ENCODE peak calls at places on chromosomes 3 and 15, in five cellular contexts. One of them, this sample, is unnamed.
A peak's percentile ranks its signal among the peaks of the same experiment; 100 is the strongest.

GRCh38 chr3:103672346-103672745 is 1237.5 kb downstream of the ZPLD1 start:
- DNase-seq in heart left ventricle: no peak
- DNase-seq in astrocyte: no peak
- DNase-seq in Panc1: no peak
- DNase-seq in tibial nerve: no peak
- DNase-seq in this sample: no peak

GRCh38 chr3:100743535-100743934 is 34.2 kb downstream of the TFG start:
- DNase-seq in heart left ventricle: no peak
- DNase-seq in astrocyte: no peak
- DNase-seq in Panc1: no peak
- DNase-seq in tibial nerve: no peak
- DNase-seq in this sample: no peak

GRCh38 chr15:88803241-88803919 is at the start of gene ACAN:
- DNase-seq in heart left ventricle: no peak
- DNase-seq in astrocyte: no peak
- DNase-seq in Panc1: no peak
- DNase-seq in tibial nerve: no peak
- DNase-seq in this sample: no peak

GRCh38 chr15:23472678-23473077 is 25.6 kb upstream of the GOLGA6L2 start:
- DNase-seq in heart left ventricle: no peak
- DNase-seq in astrocyte: peak; percentile 13
- DNase-seq in Panc1: no peak
- DNase-seq in tibial nerve: no peak
- DNase-seq in this sample: peak; percentile 20

GRCh38 chr15:58241872-58242271 is 103.7 kb downstream of the AQP9 start:
- DNase-seq in heart left ventricle: no peak
- DNase-seq in astrocyte: no peak
- DNase-seq in Panc1: no peak
- DNase-seq in tibial nerve: no peak
- DNase-seq in this sample: no peak

GRCh38 chr3:122977645-122978466 is 49.7 kb downstream of the SEMA5B start:
- DNase-seq in heart left ventricle: peak; percentile 77
- DNase-seq in astrocyte: peak; percentile 84
- DNase-seq in Panc1: no peak
- DNase-seq in tibial nerve: no peak
- DNase-seq in this sample: no peak

GRCh38 chr3:152365766-152366593 is 97.3 kb downstream of the MBNL1 start:
- DNase-seq in heart left ventricle: no peak
- DNase-seq in astrocyte: peak; percentile 59
- DNase-seq in Panc1: no peak
- DNase-seq in tibial nerve: no peak
- DNase-seq in this sample: no peak

GRCh38 chr3:133474251-133474801 is 74.5 kb downstream of the BFSP2 start:
- DNase-seq in heart left ventricle: peak; percentile 72
- DNase-seq in astrocyte: peak; percentile 36
- DNase-seq in Panc1: no peak
- DNase-seq in tibial nerve: peak; percentile 74
- DNase-seq in this sample: no peak

GRCh38 chr15:69304176-69304533 is 5.4 kb downstream of the PAQR5 start:
- DNase-seq in heart left ventricle: no peak
- DNase-seq in astrocyte: peak; percentile 73
- DNase-seq in Panc1: peak; percentile 35
- DNase-seq in tibial nerve: no peak
- DNase-seq in this sample: peak; percentile 26

GRCh38 chr15:100863406-100864198 is 16.0 kb upstream of the ALDH1A3 start:
- DNase-seq in heart left ventricle: peak; percentile 81
- DNase-seq in astrocyte: peak; percentile 68
- DNase-seq in Panc1: no peak
- DNase-seq in tibial nerve: no peak
- DNase-seq in this sample: no peak

GRCh38 chr15:70035051-70035718 is 62.5 kb downstream of the TLE3 start:
- DNase-seq in heart left ventricle: no peak
- DNase-seq in astrocyte: no peak
- DNase-seq in Panc1: no peak
- DNase-seq in tibial nerve: no peak
- DNase-seq in this sample: no peak

GRCh38 chr15:33425149-33425548 is 114.4 kb downstream of the RYR3 start:
- DNase-seq in heart left ventricle: no peak
- DNase-seq in astrocyte: peak; percentile 45
- DNase-seq in Panc1: no peak
- DNase-seq in tibial nerve: peak; percentile 16
- DNase-seq in this sample: peak; percentile 81

GRCh38 chr15:60727661-60728060 is 248.7 kb upstream of the ICE2 start:
- DNase-seq in heart left ventricle: no peak
- DNase-seq in astrocyte: no peak
- DNase-seq in Panc1: no peak
- DNase-seq in tibial nerve: no peak
- DNase-seq in this sample: no peak

GRCh38 chr3:160739079-160739478 is 17.0 kb upstream of the PPM1L start:
- DNase-seq in heart left ventricle: no peak
- DNase-seq in astrocyte: no peak
- DNase-seq in Panc1: no peak
- DNase-seq in tibial nerve: peak; percentile 7
- DNase-seq in this sample: no peak

GRCh38 chr15:29089731-29090616 is 179.6 kb downstream of the NSMCE3 start:
- DNase-seq in heart left ventricle: no peak
- DNase-seq in astrocyte: peak; percentile 12
- DNase-seq in Panc1: no peak
- DNase-seq in tibial nerve: no peak
- DNase-seq in this sample: no peak

GRCh38 chr15:55789066-55789660 is 46.2 kb upstream of the PRTG start:
- DNase-seq in heart left ventricle: no peak
- DNase-seq in astrocyte: no peak
- DNase-seq in Panc1: no peak
- DNase-seq in tibial nerve: peak; percentile 67
- DNase-seq in this sample: no peak

GRCh38 chr3:185825639-185826481 is 1.0 kb upstream of the IGF2BP2 start:
- DNase-seq in heart left ventricle: peak; percentile 68
- DNase-seq in astrocyte: no peak
- DNase-seq in Panc1: no peak
- DNase-seq in tibial nerve: no peak
- DNase-seq in this sample: no peak

GRCh38 chr15:92268900-92269299 is 124.8 kb upstream of the ST8SIA2 start:
- DNase-seq in heart left ventricle: no peak
- DNase-seq in astrocyte: no peak
- DNase-seq in Panc1: no peak
- DNase-seq in tibial nerve: no peak
- DNase-seq in this sample: no peak

GRCh38 chr3:129892857-129893615 is 475 bp downstream of the TMCC1 start:
- DNase-seq in heart left ventricle: peak; percentile 87
- DNase-seq in astrocyte: peak; percentile 19
- DNase-seq in Panc1: no peak
- DNase-seq in tibial nerve: peak; percentile 29
- DNase-seq in this sample: no peak

GRCh38 chr3:43249405-43249804 is 36.9 kb upstream of the SNRK start:
- DNase-seq in heart left ventricle: no peak
- DNase-seq in astrocyte: no peak
- DNase-seq in Panc1: no peak
- DNase-seq in tibial nerve: no peak
- DNase-seq in this sample: no peak

GRCh38 chr3:68448510-68449383 is 483.6 kb downstream of the TAFA4 start:
- DNase-seq in heart left ventricle: no peak
- DNase-seq in astrocyte: no peak
- DNase-seq in Panc1: no peak
- DNase-seq in tibial nerve: no peak
- DNase-seq in this sample: no peak

GRCh38 chr15:41577863-41578735 is 19.1 kb downstream of the TYRO3 start:
- DNase-seq in heart left ventricle: no peak
- DNase-seq in astrocyte: no peak
- DNase-seq in Panc1: no peak
- DNase-seq in tibial nerve: no peak
- DNase-seq in this sample: no peak

GRCh38 chr3:141795719-141796435 is 32.7 kb downstream of the GRK7 start:
- DNase-seq in heart left ventricle: no peak
- DNase-seq in astrocyte: no peak
- DNase-seq in Panc1: no peak
- DNase-seq in tibial nerve: peak; percentile 40
- DNase-seq in this sample: no peak

GRCh38 chr15:94075349-94075748 is 156.0 kb upstream of the MCTP2 start:
- DNase-seq in heart left ventricle: peak; percentile 63
- DNase-seq in astrocyte: peak; percentile 30
- DNase-seq in Panc1: no peak
- DNase-seq in tibial nerve: peak; percentile 89
- DNase-seq in this sample: no peak

GRCh38 chr15:100651253-100651652 is 48.9 kb downstream of the ASB7 start:
- DNase-seq in heart left ventricle: no peak
- DNase-seq in astrocyte: no peak
- DNase-seq in Panc1: no peak
- DNase-seq in tibial nerve: no peak
- DNase-seq in this sample: no peak

GRCh38 chr3:159620281-159620680 is 368.4 kb upstream of the IL12A start:
- DNase-seq in heart left ventricle: no peak
- DNase-seq in astrocyte: peak; percentile 30
- DNase-seq in Panc1: no peak
- DNase-seq in tibial nerve: no peak
- DNase-seq in this sample: no peak

GRCh38 chr15:44033894-44034293 is 161.2 kb downstream of the FRMD5 start:
- DNase-seq in heart left ventricle: no peak
- DNase-seq in astrocyte: peak; percentile 66
- DNase-seq in Panc1: peak; percentile 28
- DNase-seq in tibial nerve: peak; percentile 39
- DNase-seq in this sample: no peak

GRCh38 chr3:12294885-12295580 is 6.2 kb downstream of the PPARG start:
- DNase-seq in heart left ventricle: no peak
- DNase-seq in astrocyte: peak; percentile 85
- DNase-seq in Panc1: no peak
- DNase-seq in tibial nerve: no peak
- DNase-seq in this sample: peak; percentile 63

DNA sequence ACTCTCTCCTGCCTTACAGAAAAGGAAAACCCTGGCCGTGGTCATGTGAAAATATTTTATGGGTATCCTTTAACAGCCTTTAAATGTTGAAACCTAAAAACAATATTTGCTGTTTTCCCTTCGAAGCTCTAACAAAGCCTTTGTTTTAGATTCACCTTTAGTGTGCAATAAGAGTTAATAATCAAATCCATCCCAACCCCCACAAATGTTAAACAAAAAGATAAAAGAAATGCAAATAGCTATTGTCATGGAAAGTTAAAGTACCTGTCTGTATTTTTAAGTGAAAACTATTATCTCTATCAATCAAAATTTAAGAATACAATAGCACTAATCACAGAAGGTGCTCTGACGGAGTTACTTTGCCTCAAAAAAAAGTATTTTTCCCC is 279.3 kb downstream of the FOXP1 start:
- DNase-seq in heart left ventricle: no peak
- DNase-seq in astrocyte: no peak
- DNase-seq in Panc1: no peak
- DNase-seq in tibial nerve: no peak
- DNase-seq in this sample: no peak
- H3K27ac ChIP-seq in heart left ventricle: no peak overlapping the region
- H3K27ac ChIP-seq in astrocyte: peak overlapping the region; percentile 72
- H3K27ac ChIP-seq in Panc1: no peak overlapping the region
- H3K27ac ChIP-seq in tibial nerve: no peak overlapping the region
- H3K27ac ChIP-seq in this sample: no peak overlapping the region

DNA sequence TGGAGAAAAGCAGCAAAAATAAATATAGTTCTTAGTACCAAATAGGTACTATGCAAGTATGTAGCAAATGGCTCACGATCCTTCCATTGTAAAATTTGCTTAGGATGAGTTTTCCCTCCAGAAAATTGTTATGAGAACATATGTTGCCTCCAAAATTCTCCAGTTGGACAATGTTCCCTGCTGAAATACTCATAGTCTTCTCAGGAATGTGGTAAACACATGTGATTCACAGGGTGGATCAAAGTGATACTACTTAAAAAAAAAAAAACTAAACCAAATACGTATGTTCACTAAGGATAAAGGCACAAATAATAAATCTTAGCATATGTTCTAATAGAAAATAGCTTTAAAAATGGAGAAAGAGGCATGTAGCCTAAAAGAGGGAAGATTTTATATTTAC is 84.3 kb upstream of the ZNF385D start:
- DNase-seq in heart left ventricle: no peak
- DNase-seq in astrocyte: peak; percentile 11
- DNase-seq in Panc1: no peak
- DNase-seq in tibial nerve: no peak
- DNase-seq in this sample: no peak
- H3K27ac ChIP-seq in heart left ventricle: no peak overlapping the region
- H3K27ac ChIP-seq in astrocyte: no peak overlapping the region
- H3K27ac ChIP-seq in Panc1: no peak overlapping the region
- H3K27ac ChIP-seq in tibial nerve: no peak overlapping the region
- H3K27ac ChIP-seq in this sample: no peak overlapping the region

GRCh38 chr3:170476291-170476690 is 57.6 kb downstream of the CLDN11 start:
- DNase-seq in heart left ventricle: no peak
- DNase-seq in astrocyte: no peak
- DNase-seq in Panc1: no peak
- DNase-seq in tibial nerve: no peak
- DNase-seq in this sample: no peak
- H3K27ac ChIP-seq in heart left ventricle: no peak overlapping the region
- H3K27ac ChIP-seq in astrocyte: no peak overlapping the region
- H3K27ac ChIP-seq in Panc1: no peak overlapping the region
- H3K27ac ChIP-seq in tibial nerve: no peak overlapping the region
- H3K27ac ChIP-seq in this sample: no peak overlapping the region

GRCh38 chr3:62183087-62183486 is 190.3 kb downstream of the FEZF2 start:
- DNase-seq in heart left ventricle: no peak
- DNase-seq in astrocyte: no peak
- DNase-seq in Panc1: no peak
- DNase-seq in tibial nerve: no peak
- DNase-seq in this sample: no peak

GRCh38 chr3:62184559-62184958 is 188.8 kb downstream of the FEZF2 start:
- DNase-seq in heart left ventricle: no peak
- DNase-seq in astrocyte: no peak
- DNase-seq in Panc1: no peak
- DNase-seq in tibial nerve: no peak
- DNase-seq in this sample: no peak

GRCh38 chr3:62188547-62189375 is 184.6 kb downstream of the FEZF2 start:
- DNase-seq in heart left ventricle: peak; percentile 74
- DNase-seq in astrocyte: peak; percentile 31
- DNase-seq in Panc1: peak; percentile 33
- DNase-seq in tibial nerve: peak; percentile 79
- DNase-seq in this sample: peak; percentile 8

GRCh38 chr3:62189376-62189698 is 184.0 kb downstream of the FEZF2 start:
- DNase-seq in heart left ventricle: no peak
- DNase-seq in astrocyte: no peak
- DNase-seq in Panc1: no peak
- DNase-seq in tibial nerve: no peak
- DNase-seq in this sample: no peak

GRCh38 chr3:62186967-62187366 is 186.4 kb downstream of the FEZF2 start:
- DNase-seq in heart left ventricle: no peak
- DNase-seq in astrocyte: no peak
- DNase-seq in Panc1: no peak
- DNase-seq in tibial nerve: no peak
- DNase-seq in this sample: no peak
- H3K27ac ChIP-seq in heart left ventricle: peak overlapping the region; percentile 17
- H3K27ac ChIP-seq in astrocyte: no peak overlapping the region
- H3K27ac ChIP-seq in Panc1: no peak overlapping the region
- H3K27ac ChIP-seq in tibial nerve: no peak overlapping the region
- H3K27ac ChIP-seq in this sample: no peak overlapping the region

DNA sequence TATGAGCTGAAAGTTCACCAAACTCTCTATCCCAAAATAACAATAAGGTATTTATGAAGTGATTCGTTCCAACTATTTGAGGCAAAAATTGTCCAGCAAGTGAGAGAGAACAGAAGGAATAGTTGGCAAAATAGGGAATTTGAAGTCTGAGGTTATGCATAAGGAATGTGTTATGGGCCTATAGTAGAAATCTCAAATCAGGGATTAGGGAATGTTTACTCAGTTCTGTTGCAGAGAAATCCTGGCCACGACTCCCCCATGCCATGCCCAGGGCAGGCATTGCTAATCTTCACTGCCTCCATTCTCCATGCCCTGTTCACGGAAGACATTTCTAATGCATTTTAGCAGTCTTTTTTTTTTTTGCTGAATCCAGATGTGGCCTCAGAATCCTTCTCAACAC is 58.6 kb downstream of the FLNB start:
- DNase-seq in heart left ventricle: no peak
- DNase-seq in astrocyte: peak; percentile 77
- DNase-seq in Panc1: no peak
- DNase-seq in tibial nerve: no peak
- DNase-seq in this sample: no peak
- H3K27ac ChIP-seq in heart left ventricle: no peak overlapping the region
- H3K27ac ChIP-seq in astrocyte: peak overlapping the region; percentile 33
- H3K27ac ChIP-seq in Panc1: peak overlapping the region; percentile 82
- H3K27ac ChIP-seq in tibial nerve: no peak overlapping the region
- H3K27ac ChIP-seq in this sample: peak overlapping the region; percentile 6

This sample was measured in epithelial cell of prostate.